ENCODE peak calls at places on chromosomes 6 and 20, in four cellular contexts. Y is IMR-90, B is HCT116, U is testis. X is an unnamed sample.

GRCh38 chr6:22062807-22063408 is 233.9 kb downstream of the PRL start:
- DNase-seq in Y (no peak), U (no peak), B (no peak), X (no peak)

GRCh38 chr6:3230275-3231212 is 3.1 kb upstream of the TUBB2B start:
- DNase-seq in U (peak; percentile 32), Y (peak; percentile 34), B (no peak), X (no peak)

GRCh38 chr20:21503345-21503744 is 10.5 kb downstream of the NKX2-2 start:
- DNase-seq in Y (peak; percentile 14), B (no peak), U (no peak), X (no peak)

GRCh38 chr20:10604865-10605440 is 68.8 kb downstream of the JAG1 start:
- DNase-seq in Y (no peak), U (no peak), B (no peak), X (no peak)

GRCh38 chr20:38935967-38936407 is 9.8 kb downstream of the FAM83D start:
- DNase-seq in U (no peak), Y (no peak), B (no peak), X (no peak)

GRCh38 chr6:108363756-108364356 is 69.0 kb downstream of the AFG1L start:
- DNase-seq in B (no peak), U (no peak), Y (no peak), X (no peak)

GRCh38 chr6:96823743-96824142 is 13.5 kb downstream of the GPR63 start:
- DNase-seq in Y (peak; percentile 29), B (no peak), U (no peak), X (no peak)

GRCh38 chr6:85185977-85186376 is 263.9 kb upstream of the NT5E start:
- DNase-seq in U (no peak), B (no peak), Y (peak; percentile 22), X (no peak)

GRCh38 chr6:25022140-25022553 is 86.4 kb upstream of the RIPOR2 start:
- DNase-seq in U (no peak), Y (peak; percentile 77), B (no peak), X (no peak)

GRCh38 chr20:63745424-63745805 is 5.8 kb downstream of the SLC2A4RG start:
- DNase-seq in U (no peak), Y (no peak), B (no peak), X (no peak)

DNA sequence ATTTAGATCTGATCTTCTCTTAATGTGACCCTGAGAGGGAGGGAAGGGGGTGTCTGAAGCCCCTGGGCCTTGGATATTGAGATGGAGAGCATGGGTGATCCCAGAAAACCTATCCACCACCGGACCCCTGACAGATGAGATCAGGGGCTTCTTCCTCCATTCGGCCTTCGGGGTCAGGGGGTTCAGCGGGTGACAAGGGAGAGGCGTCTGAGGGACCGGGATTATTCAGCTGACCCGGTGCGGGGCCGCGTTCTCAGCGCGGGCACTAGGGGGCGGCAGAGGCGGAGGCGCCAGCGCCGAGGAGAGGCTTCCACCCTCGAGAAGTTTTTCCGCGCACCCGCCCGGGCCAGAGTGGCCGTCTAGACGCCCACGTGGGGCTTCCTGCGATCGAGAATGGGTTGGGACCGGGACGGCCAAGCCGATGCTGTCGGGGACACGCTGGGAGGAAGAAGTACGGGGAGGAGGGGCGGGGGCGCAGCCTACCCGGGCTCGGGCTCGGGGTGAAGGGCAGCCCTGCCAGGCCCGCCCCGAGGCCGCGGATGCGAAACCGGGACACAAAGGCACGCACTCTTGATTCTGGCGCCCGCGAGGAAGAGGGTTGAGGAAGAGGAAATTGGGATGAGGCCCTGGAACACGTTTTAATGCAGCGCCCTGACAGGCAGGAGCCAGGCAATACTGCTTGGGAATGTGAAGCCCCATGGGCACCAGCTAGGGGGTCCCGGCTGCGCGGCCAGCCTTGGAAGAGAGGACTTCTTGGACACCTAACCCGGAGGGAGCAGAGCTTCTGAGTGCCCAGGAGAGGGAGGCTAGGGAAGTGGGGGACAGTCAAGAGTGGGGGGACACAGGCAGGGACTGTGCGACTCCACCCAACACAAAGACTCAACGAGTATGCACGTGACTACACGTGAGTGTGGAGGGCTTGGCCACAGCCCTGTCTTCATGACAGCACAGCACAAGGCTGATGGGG is 30.6 kb downstream of the COL11A2 start:
- DNase-seq in B (peak; percentile 18), U (peak; percentile 80), Y (peak; percentile 28), X (peak; percentile 81)
- TF ChIP-seq POLR2A in B (peak; percentile 17), U (no peak), Y (no peak), X (no peak)

GRCh38 chr6:151015320-151015719 is 149.8 kb downstream of the MTHFD1L start:
- DNase-seq in B (no peak), U (no peak), Y (peak; percentile 41), X (no peak)

GRCh38 chr6:151018911-151019795 is 153.7 kb downstream of the MTHFD1L start:
- DNase-seq in Y (no peak), B (no peak), U (peak; percentile 74), X (no peak)

GRCh38 chr6:151018035-151018434 is 152.5 kb downstream of the MTHFD1L start:
- DNase-seq in U (no peak), Y (peak; percentile 38), B (peak; percentile 57), X (no peak)

GRCh38 chr6:151014404-151015150 is 149.1 kb downstream of the MTHFD1L start:
- DNase-seq in B (peak; percentile 75), U (peak; percentile 77), Y (peak; percentile 71), X (peak; percentile 76)

GRCh38 chr6:151016107-151016506 is 150.6 kb downstream of the MTHFD1L start:
- DNase-seq in U (no peak), B (no peak), Y (no peak), X (no peak)
- H3K9me3 ChIP-seq in U (no peaks in the 10 kb centered on the region), B (no peaks in the 10 kb centered on the region), Y (no peaks in the 10 kb centered on the region), X (no peaks in the 10 kb centered on the region)

GRCh38 chr6:37257320-37257633 is 295 bp upstream of the TBC1D22B start:
- DNase-seq in B (no peak), U (no peak), Y (no peak), X (no peak)

GRCh38 chr6:37258405-37258704 is 411 bp upstream of the TMEM217 start:
- DNase-seq in B (no peak), U (no peak), Y (no peak), X (no peak)

GRCh38 chr6:37256692-37257319 is 766 bp upstream of the TBC1D22B start:
- DNase-seq in Y (peak; percentile 66), B (no peak), U (no peak), X (no peak)

GRCh38 chr6:37258716-37259115 is 772 bp upstream of the TMEM217 start:
- DNase-seq in U (no peak), B (no peak), Y (no peak), X (no peak)

DNA sequence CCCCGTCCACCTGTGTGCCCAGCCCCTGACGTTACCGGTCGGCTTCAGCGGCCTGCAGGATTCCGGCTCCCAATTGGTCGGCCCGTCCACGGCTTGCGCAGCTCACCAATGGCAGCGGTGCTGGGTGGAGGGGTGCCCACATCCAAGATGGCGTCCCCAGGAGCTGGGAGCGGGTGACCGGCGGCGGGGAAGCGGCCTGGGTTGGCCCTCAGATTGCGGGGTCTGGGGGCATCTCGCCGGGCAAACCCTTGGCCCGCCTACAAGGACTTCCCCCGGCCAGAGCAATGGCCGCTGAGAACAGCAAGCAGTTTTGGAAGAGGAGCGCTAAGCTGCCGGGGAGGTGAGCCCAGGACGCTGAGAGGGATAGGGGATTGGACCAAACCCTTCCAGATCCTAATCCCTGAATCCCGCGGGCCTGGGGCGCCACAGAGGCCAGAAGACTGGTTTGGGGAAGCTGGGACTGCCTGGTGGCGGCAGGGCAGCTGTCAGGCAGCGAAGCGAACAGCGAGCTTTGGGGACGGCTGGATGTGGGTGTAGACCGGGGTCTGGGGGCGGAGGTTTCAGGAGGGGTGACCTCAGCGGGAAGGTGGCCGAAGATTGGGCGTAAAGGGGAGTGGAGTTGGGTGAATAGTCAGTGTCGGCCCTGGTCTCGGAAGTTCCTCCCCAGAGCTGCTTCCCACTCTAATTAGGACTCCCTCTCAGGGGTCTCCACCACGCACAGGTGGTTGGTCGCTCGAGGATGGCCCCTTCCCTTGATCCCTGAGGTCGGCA is at the start of the genes TBC1D22B and TMEM217:
- DNase-seq in U (peak; percentile 99), B (peak; percentile 91), Y (peak; percentile 93), X (peak; percentile 98)
- TF ChIP-seq POLR2A in U (peak; percentile 33), B (peak; percentile 51), Y (peak; percentile 73), X (no peak)

GRCh38 chr20:258963-259362 is 1.4 kb downstream of the DEFB132 start:
- DNase-seq in Y (peak; percentile 16), B (peak; percentile 33), U (no peak), X (no peak)

GRCh38 chr20:257419-257818 is at the start of gene DEFB132:
- DNase-seq in U (peak; percentile 42), Y (no peak), B (no peak), X (no peak)

GRCh38 chr20:263701-264100 is 6.2 kb downstream of the DEFB132 start:
- DNase-seq in B (no peak), Y (no peak), U (no peak), X (no peak)

GRCh38 chr20:258269-258858 is 840 bp downstream of the DEFB132 start:
- DNase-seq in U (no peak), B (no peak), Y (no peak), X (no peak)

GRCh38 chr20:259991-260390 is 2.5 kb downstream of the DEFB132 start:
- DNase-seq in Y (no peak), U (no peak), B (no peak), X (no peak)
- H3K9me3 ChIP-seq in Y (no peaks in the 10 kb centered on the region), U (no peaks in the 10 kb centered on the region), B (no peaks in the 10 kb centered on the region), X (no peaks in the 10 kb centered on the region)

GRCh38 chr6:26302941-26303559 is 61.9 kb upstream of the BTN3A2 start:
- DNase-seq in Y (no peak), B (no peak), U (no peak), X (no peak)
- TF ChIP-seq POLR2A in Y (no peak), B (no peak), U (no peak), X (no peak)

GRCh38 chr6:164856138-164856537 is 453.3 kb downstream of the C6orf118 start:
- DNase-seq in Y (no peak), U (peak; percentile 14), B (no peak), X (no peak)
- H3K9me3 ChIP-seq in Y (peaks cover 4% of the 10 kb centered on the region), U (no peaks in the 10 kb centered on the region), B (no peaks in the 10 kb centered on the region), X (no peaks in the 10 kb centered on the region)

DNA sequence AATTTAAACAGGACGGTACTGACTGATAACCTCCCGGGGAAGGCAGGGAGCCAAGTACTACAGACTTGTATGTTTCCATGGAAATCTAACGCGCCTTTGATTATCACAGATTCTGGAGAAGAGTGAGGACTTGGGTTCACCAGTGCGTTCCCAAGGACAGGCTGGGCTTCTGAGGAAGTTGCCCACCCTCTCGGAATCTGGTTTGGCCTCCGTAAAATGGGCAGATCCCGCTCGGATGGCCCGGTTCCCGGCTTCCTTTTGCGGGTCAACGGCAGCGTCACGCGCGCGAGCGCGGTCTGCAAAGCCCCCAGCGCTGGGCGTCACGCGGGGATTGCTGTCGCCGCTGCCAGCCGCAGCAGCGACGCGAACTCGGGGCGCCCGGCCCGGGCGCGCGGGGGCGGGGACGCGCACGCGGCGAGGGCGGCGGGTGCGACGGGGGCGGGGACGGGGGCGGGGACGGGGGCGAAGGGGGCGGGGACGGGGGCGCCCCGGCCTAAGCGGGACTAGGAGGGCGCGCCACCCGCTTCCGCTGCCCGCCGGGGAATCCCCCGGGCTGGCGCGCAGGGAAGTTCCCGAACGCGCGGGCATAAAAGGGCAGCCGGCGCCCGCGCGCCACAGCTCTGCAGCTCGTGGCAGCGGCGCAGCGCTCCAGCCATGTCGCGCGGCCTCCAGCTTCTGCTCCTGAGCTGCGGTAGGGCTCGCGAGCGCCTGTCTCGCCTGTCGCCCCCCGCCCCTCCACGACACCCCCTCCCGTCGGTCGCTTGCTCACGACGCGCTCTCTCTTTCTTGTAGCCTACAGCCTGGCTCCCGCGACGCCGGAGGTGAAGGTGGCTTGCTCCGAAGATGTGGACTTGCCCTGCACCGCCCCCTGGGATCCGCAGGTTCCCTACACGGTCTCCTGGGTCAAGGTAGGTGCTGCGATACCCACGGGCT is at the start of gene CD83:
- DNase-seq in Y (peak; percentile 45), U (peak; percentile 62), B (peak; percentile 6), X (peak; percentile 84)
- TF ChIP-seq POLR2A in Y (peak; percentile 62), U (no peak), B (peak; percentile 61), X (no peak)

GRCh38 chr6:45278367-45278766 is 49.8 kb upstream of the RUNX2 start:
- DNase-seq in B (no peak), Y (peak; percentile 54), U (no peak), X (no peak)
- H3K9me3 ChIP-seq in B (no peaks in the 10 kb centered on the region), Y (peaks cover 2% of the 10 kb centered on the region), U (no peaks in the 10 kb centered on the region), X (no peaks in the 10 kb centered on the region)

X was measured in stomach.